ENCODE peak calls at places on chromosomes 4 and X, in four cellular contexts. One of them, this sample, is unnamed.

GRCh38 chr4:154314248-154314647 is 177.4 kb downstream of the DCHS2 start:
- DNase-seq in sigmoid colon: no peak
- DNase-seq in GM23248: peak; percentile 74
- DNase-seq in SJSA1: no peak
- DNase-seq in this sample: no peak

GRCh38 chr4:160947653-160948052 is 1216.1 kb downstream of the FSTL5 start:
- DNase-seq in SJSA1: no peak
- DNase-seq in sigmoid colon: no peak
- DNase-seq in GM23248: no peak
- DNase-seq in this sample: no peak

GRCh38 chr4:90537491-90537890 is 410.3 kb downstream of the CCSER1 start:
- DNase-seq in sigmoid colon: no peak
- DNase-seq in SJSA1: no peak
- DNase-seq in GM23248: no peak
- DNase-seq in this sample: no peak

GRCh38 chr4:106444557-106444956 is 76.0 kb upstream of the GIMD1 start:
- DNase-seq in SJSA1: peak; percentile 59
- DNase-seq in sigmoid colon: no peak
- DNase-seq in GM23248: peak; percentile 47
- DNase-seq in this sample: no peak

GRCh38 chr4:87130985-87131753 is 89.2 kb downstream of the KLHL8 start:
- DNase-seq in GM23248: no peak
- DNase-seq in SJSA1: no peak
- DNase-seq in sigmoid colon: no peak
- DNase-seq in this sample: no peak

GRCh38 chr4:13445841-13446790 is 38.0 kb downstream of the RAB28 start:
- DNase-seq in sigmoid colon: no peak
- DNase-seq in GM23248: no peak
- DNase-seq in SJSA1: peak; percentile 60
- DNase-seq in this sample: no peak

GRCh38 chrX:109939498-109939897 is 63.4 kb upstream of the TMEM164 start:
- DNase-seq in sigmoid colon: no peak
- DNase-seq in SJSA1: no peak
- DNase-seq in GM23248: no peak
- DNase-seq in this sample: no peak

GRCh38 chr4:12852338-12853307 is 631.5 kb downstream of the RAB28 start:
- DNase-seq in GM23248: peak; percentile 81
- DNase-seq in SJSA1: no peak
- DNase-seq in sigmoid colon: no peak
- DNase-seq in this sample: no peak

GRCh38 chrX:101108293-101108692 is 10.3 kb downstream of the CENPI start:
- DNase-seq in SJSA1: no peak
- DNase-seq in GM23248: peak; percentile 71
- DNase-seq in sigmoid colon: no peak
- DNase-seq in this sample: no peak

GRCh38 chrX:132958086-132958703 is at the start of gene HS6ST2:
- DNase-seq in GM23248: no peak
- DNase-seq in sigmoid colon: no peak
- DNase-seq in SJSA1: no peak
- DNase-seq in this sample: no peak

GRCh38 chrX:12013220-12013619 is 125.1 kb upstream of the FRMPD4 start:
- DNase-seq in GM23248: peak; percentile 26
- DNase-seq in SJSA1: peak; percentile 52
- DNase-seq in sigmoid colon: no peak
- DNase-seq in this sample: no peak

GRCh38 chr4:153232768-153233167 is 28.5 kb downstream of the TRIM2 start:
- DNase-seq in sigmoid colon: no peak
- DNase-seq in SJSA1: no peak
- DNase-seq in GM23248: peak; percentile 30
- DNase-seq in this sample: no peak

GRCh38 chr4:55866973-55867574 is 13.6 kb downstream of the EXOC1 start:
- DNase-seq in sigmoid colon: no peak
- DNase-seq in GM23248: peak; percentile 80
- DNase-seq in SJSA1: no peak
- DNase-seq in this sample: peak; percentile 16

GRCh38 chrX:69215161-69215560 is 49.9 kb upstream of the PJA1 start:
- DNase-seq in GM23248: no peak
- DNase-seq in SJSA1: no peak
- DNase-seq in sigmoid colon: no peak
- DNase-seq in this sample: no peak

GRCh38 chr4:23889814-23890269 is at the start of gene PPARGC1A:
- DNase-seq in SJSA1: no peak
- DNase-seq in GM23248: peak; percentile 45
- DNase-seq in sigmoid colon: peak; percentile 88
- DNase-seq in this sample: no peak

GRCh38 chr4:102341201-102341600 is 4.1 kb downstream of the SLC39A8 start:
- DNase-seq in sigmoid colon: no peak
- DNase-seq in SJSA1: no peak
- DNase-seq in GM23248: no peak
- DNase-seq in this sample: no peak

GRCh38 chrX:17967888-17968287 is 106.8 kb upstream of the RAI2 start:
- DNase-seq in sigmoid colon: no peak
- DNase-seq in SJSA1: no peak
- DNase-seq in GM23248: no peak
- DNase-seq in this sample: no peak

GRCh38 chrX:68938244-68939004 is 109.6 kb downstream of the EFNB1 start:
- DNase-seq in sigmoid colon: peak; percentile 50
- DNase-seq in SJSA1: peak; percentile 3
- DNase-seq in GM23248: peak; percentile 38
- DNase-seq in this sample: no peak

GRCh38 chrX:55524487-55524886 is 34.8 kb upstream of the USP51 start:
- DNase-seq in sigmoid colon: no peak
- DNase-seq in GM23248: peak; percentile 2
- DNase-seq in SJSA1: no peak
- DNase-seq in this sample: no peak

GRCh38 chr4:125911481-125911880 is 596.7 kb downstream of the FAT4 start:
- DNase-seq in SJSA1: no peak
- DNase-seq in sigmoid colon: no peak
- DNase-seq in GM23248: no peak
- DNase-seq in this sample: no peak

GRCh38 chr4:163556169-163556568 is 61.7 kb downstream of the TMA16 start:
- DNase-seq in SJSA1: no peak
- DNase-seq in GM23248: no peak
- DNase-seq in sigmoid colon: no peak
- DNase-seq in this sample: peak; percentile 43

GRCh38 chrX:47093248-47093647 is 15.0 kb downstream of the RGN start:
- DNase-seq in sigmoid colon: no peak
- DNase-seq in SJSA1: no peak
- DNase-seq in GM23248: peak; percentile 57
- DNase-seq in this sample: peak; percentile 45

GRCh38 chr4:152935661-152936445 is at the start of gene FHDC1:
- DNase-seq in GM23248: peak; percentile 39
- DNase-seq in SJSA1: no peak
- DNase-seq in sigmoid colon: no peak
- DNase-seq in this sample: peak; percentile 41

GRCh38 chrX:16662402-16662801 is 12.4 kb downstream of the S100G start:
- DNase-seq in SJSA1: no peak
- DNase-seq in GM23248: no peak
- DNase-seq in sigmoid colon: no peak
- DNase-seq in this sample: no peak

GRCh38 chr4:158621729-158622128 is 50.0 kb downstream of the C4orf46 start:
- DNase-seq in GM23248: no peak
- DNase-seq in sigmoid colon: no peak
- DNase-seq in SJSA1: no peak
- DNase-seq in this sample: no peak

GRCh38 chr4:85747871-85748491 is 273.0 kb downstream of the ARHGAP24 start:
- DNase-seq in GM23248: peak; percentile 80
- DNase-seq in sigmoid colon: no peak
- DNase-seq in SJSA1: no peak
- DNase-seq in this sample: peak; percentile 45

GRCh38 chr4:85741421-85741820 is 266.5 kb downstream of the ARHGAP24 start:
- DNase-seq in sigmoid colon: no peak
- DNase-seq in SJSA1: no peak
- DNase-seq in GM23248: no peak
- DNase-seq in this sample: no peak

GRCh38 chr4:85745939-85746338 is 271.0 kb downstream of the ARHGAP24 start:
- DNase-seq in GM23248: no peak
- DNase-seq in sigmoid colon: no peak
- DNase-seq in SJSA1: no peak
- DNase-seq in this sample: no peak

GRCh38 chr4:85741921-85742591 is 267.1 kb downstream of the ARHGAP24 start:
- DNase-seq in sigmoid colon: peak; percentile 70
- DNase-seq in SJSA1: peak; percentile 50
- DNase-seq in GM23248: no peak
- DNase-seq in this sample: no peak

GRCh38 chr4:85744950-85745349 is 270.0 kb downstream of the ARHGAP24 start:
- DNase-seq in sigmoid colon: no peak
- DNase-seq in SJSA1: no peak
- DNase-seq in GM23248: peak; percentile 28
- DNase-seq in this sample: no peak
- H3K4me1 ChIP-seq in sigmoid colon: no peaks in the 10 kb centered on the region
- H3K4me1 ChIP-seq in SJSA1: peaks cover 41% of the 10 kb centered on the region
- H3K4me1 ChIP-seq in GM23248: peaks cover 36% of the 10 kb centered on the region
- H3K4me1 ChIP-seq in this sample: no peaks in the 10 kb centered on the region

DNA sequence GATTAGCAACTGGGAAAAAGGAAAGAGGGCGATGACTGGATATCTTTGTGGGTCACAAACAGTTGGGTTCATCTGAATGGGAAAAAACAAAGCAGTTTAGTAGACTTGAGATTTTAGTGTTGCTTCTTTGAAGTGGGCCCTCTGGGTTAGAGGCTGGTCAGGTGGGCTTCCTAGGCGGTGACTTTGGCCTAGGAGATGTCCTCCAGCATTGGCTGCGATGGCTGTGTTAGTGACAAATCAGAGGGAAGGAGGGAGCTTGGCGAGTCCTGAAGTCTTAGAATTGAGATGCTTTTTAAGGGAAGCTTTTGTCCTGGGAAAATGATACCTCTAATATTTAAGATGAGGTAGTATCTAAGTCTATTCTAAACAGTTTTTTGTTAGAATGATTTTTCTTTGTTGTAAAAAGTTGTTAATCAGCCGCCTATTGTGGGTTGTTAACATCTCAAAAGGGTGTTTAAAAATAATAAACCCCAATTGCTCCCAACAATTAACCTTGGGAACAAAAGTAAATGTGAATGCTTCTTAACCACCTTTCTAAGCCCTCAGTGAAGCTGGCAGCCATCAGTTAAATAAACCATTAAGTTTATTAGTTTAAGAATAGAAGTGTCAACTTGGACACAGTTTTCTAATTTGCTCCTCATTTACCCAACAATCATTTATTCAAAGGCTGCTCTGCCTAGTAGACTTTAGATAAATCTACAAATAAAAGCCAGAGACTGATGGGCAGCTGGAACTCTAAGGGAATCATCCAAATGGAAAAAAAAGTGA is 31.7 kb downstream of the DLG3 start:
- DNase-seq in GM23248: no peak
- DNase-seq in SJSA1: no peak
- DNase-seq in sigmoid colon: no peak
- DNase-seq in this sample: no peak
- H3K4me1 ChIP-seq in GM23248: peaks cover 17% of the 10 kb centered on the region
- H3K4me1 ChIP-seq in SJSA1: peaks cover 54% of the 10 kb centered on the region
- H3K4me1 ChIP-seq in sigmoid colon: peaks cover 49% of the 10 kb centered on the region
- H3K4me1 ChIP-seq in this sample: no peaks in the 10 kb centered on the region

DNA sequence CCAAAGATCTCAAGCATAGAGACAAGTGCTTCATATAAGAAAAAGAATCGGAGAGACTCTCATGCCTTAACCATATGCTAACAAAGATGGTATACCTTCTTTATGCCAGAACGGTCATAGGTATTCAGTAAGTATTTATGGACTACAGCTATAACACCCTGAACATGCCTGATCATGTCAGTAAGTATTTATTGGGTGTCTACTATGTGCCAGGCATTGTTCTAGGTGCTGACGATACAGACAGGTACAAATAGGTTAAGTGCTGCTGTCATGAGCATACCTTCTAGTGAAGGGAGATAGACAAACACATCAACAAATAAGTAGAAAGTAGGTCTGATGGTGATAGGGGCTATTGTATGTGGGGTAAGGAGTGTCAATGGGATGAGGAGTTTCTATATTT is 9.5 kb upstream of the MID1 start:
- DNase-seq in GM23248: no peak
- DNase-seq in SJSA1: no peak
- DNase-seq in sigmoid colon: no peak
- DNase-seq in this sample: no peak
- H3K4me1 ChIP-seq in GM23248: peaks cover 20% of the 10 kb centered on the region
- H3K4me1 ChIP-seq in SJSA1: peaks cover 41% of the 10 kb centered on the region
- H3K4me1 ChIP-seq in sigmoid colon: peaks cover 11% of the 10 kb centered on the region
- H3K4me1 ChIP-seq in this sample: no peaks in the 10 kb centered on the region

DNA sequence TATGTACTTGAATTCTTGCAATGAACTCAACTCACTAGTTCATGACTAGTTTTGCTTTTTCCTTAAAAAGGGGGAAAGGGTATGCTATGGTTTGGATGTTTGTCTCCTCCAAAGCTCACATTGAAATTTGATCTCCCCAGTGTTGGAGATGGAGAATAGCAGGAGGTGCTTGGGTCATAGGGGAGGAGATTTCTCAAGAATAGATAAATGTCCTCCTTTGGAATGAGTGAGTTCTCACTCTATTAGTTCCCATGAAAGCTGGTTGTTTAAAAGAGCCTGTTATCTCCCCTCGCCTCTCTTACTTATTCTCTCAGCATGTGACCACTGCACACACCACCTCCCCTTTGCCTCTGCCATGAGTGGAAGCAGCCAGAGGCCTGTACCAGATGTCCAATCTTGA is 109.4 kb upstream of the INTU start:
- DNase-seq in sigmoid colon: no peak
- DNase-seq in SJSA1: no peak
- DNase-seq in GM23248: no peak
- DNase-seq in this sample: no peak
- H3K4me1 ChIP-seq in sigmoid colon: no peaks in the 10 kb centered on the region
- H3K4me1 ChIP-seq in SJSA1: no peaks in the 10 kb centered on the region
- H3K4me1 ChIP-seq in GM23248: no peaks in the 10 kb centered on the region
- H3K4me1 ChIP-seq in this sample: no peaks in the 10 kb centered on the region

DNA sequence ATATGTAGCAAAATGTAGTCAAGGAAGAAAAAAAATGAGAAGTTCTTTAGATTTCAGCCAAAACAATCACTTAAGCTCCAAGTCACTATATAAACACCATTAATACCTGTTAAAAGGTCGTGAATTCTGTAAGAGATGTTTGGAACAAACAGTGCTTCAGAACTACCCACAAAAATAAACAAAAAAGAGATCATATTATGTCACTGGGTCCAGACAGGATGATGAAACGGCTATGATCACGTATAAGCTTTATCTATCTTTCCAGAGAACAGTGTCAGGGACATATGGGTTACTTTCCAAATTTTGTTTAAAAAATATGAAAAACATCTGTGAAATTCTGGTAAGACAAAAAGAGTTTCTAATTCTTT is 90.1 kb downstream of the SORBS2 start:
- DNase-seq in SJSA1: no peak
- DNase-seq in GM23248: no peak
- DNase-seq in sigmoid colon: no peak
- DNase-seq in this sample: no peak
- H3K4me1 ChIP-seq in SJSA1: no peaks in the 10 kb centered on the region
- H3K4me1 ChIP-seq in GM23248: no peaks in the 10 kb centered on the region
- H3K4me1 ChIP-seq in sigmoid colon: peaks cover 98% of the 10 kb centered on the region
- H3K4me1 ChIP-seq in this sample: no peaks in the 10 kb centered on the region

This sample was measured in CD4-positive, CD25-positive, alpha-beta regulatory T cell.